ENCODE peak calls at places on chromosomes 13 and 19, in nine cellular contexts. C, S, T, L, X, Z, A, D and F are unnamed samples.

GRCh38 chr19:39558623-39559117 is 18.7 kb upstream of the EID2 start:
- DNase-seq in D (no peak), C (no peak), Z (no peak), S (no peak), T (no peak), L (no peak), X (no peak), A (no peak), F (no peak)

GRCh38 chr19:1943661-1944087 is 2.7 kb downstream of the CSNK1G2 start:
- DNase-seq in X (no peak), L (no peak), S (no peak), T (no peak), A (peak), Z (no peak), D (no peak), C (no peak), F (no peak)

GRCh38 chr19:872266-872951 is 12.9 kb downstream of the CFD start:
- DNase-seq in D (peak), Z (no peak), X (no peak), S (peak), A (peak), C (peak), T (peak), L (peak), F (peak)

GRCh38 chr13:89205856-89206255 is 1534.7 kb downstream of the SLITRK5 start:
- DNase-seq in T (no peak), A (no peak), Z (no peak), S (no peak), C (peak), X (no peak), D (no peak), L (no peak), F (no peak)

GRCh38 chr13:99050983-99051488 is 73.2 kb upstream of the DOCK9 start:
- DNase-seq in C (no peak), D (no peak), S (no peak), L (no peak), T (no peak), A (no peak), X (no peak), Z (no peak), F (no peak)

GRCh38 chr13:41293272-41293671 is 17.8 kb upstream of the NAA16 start:
- DNase-seq in D (no peak), S (no peak), C (no peak), A (no peak), Z (no peak), T (no peak), X (no peak), L (no peak), F (no peak)

GRCh38 chr13:31638577-31638976 is 100.7 kb upstream of the RXFP2 start:
- DNase-seq in C (peak), L (no peak), D (no peak), S (no peak), A (no peak), Z (peak), X (no peak), T (peak), F (peak)

GRCh38 chr13:35848316-35848715 is 282.9 kb downstream of the DCLK1 start:
- DNase-seq in Z (no peak), T (no peak), D (no peak), X (no peak), A (no peak), C (no peak), S (no peak), L (no peak), F (no peak)

GRCh38 chr19:46413262-46414031 is at the start of gene CCDC8:
- DNase-seq in C (peak), L (peak), Z (peak), T (peak), D (no peak), A (peak), X (peak), S (no peak), F (peak)

GRCh38 chr13:99255241-99255640 is 2.9 kb downstream of the GPR18 start:
- DNase-seq in Z (no peak), S (no peak), C (no peak), D (no peak), L (no peak), T (no peak), X (no peak), A (no peak), F (no peak)

GRCh38 chr19:18506101-18506534 is 15.8 kb downstream of the ELL start:
- DNase-seq in C (no peak), S (no peak), X (peak), L (no peak), D (no peak), T (no peak), Z (no peak), A (peak), F (no peak)

GRCh38 chr13:44022196-44022595 is 142.5 kb downstream of the LACC1 start:
- DNase-seq in X (no peak), Z (no peak), D (no peak), T (no peak), S (no peak), C (peak), A (no peak), L (no peak), F (no peak)

GRCh38 chr13:45339399-45339798 is 1.6 kb downstream of the TPT1 start:
- DNase-seq in S (no peak), D (no peak), T (no peak), X (no peak), L (no peak), Z (no peak), C (no peak), A (no peak), F (no peak)

GRCh38 chr19:19817357-19817756 is 4.2 kb downstream of the ZNF506 start:
- DNase-seq in Z (no peak), D (peak), T (no peak), L (no peak), A (no peak), C (no peak), S (peak), X (no peak), F (no peak)

GRCh38 chr19:17538684-17539287 is 16.7 kb upstream of the COLGALT1 start:
- DNase-seq in S (no peak), Z (no peak), X (no peak), T (no peak), C (no peak), L (no peak), D (no peak), A (no peak), F (no peak)

GRCh38 chr19:19064098-19064722 is 416 bp downstream of the SLC25A42 start:
- DNase-seq in S (no peak), X (no peak), T (peak), D (no peak), Z (no peak), L (peak), A (no peak), C (no peak), F (no peak)

GRCh38 chr13:34913040-34913439 is 29.0 kb upstream of the NBEA start:
- DNase-seq in C (peak), L (no peak), T (peak), D (no peak), A (no peak), S (no peak), Z (no peak), X (no peak), F (no peak)

GRCh38 chr13:42525035-42525504 is 48.9 kb upstream of the TNFSF11 start:
- DNase-seq in L (no peak), T (peak), S (no peak), Z (no peak), C (peak), X (no peak), D (no peak), A (no peak), F (no peak)

GRCh38 chr19:40989453-40989852 is 1.6 kb upstream of the CYP2B6 start:
- DNase-seq in X (no peak), S (no peak), T (no peak), L (no peak), A (no peak), D (no peak), Z (no peak), C (no peak), F (no peak)

GRCh38 chr13:73945871-73946270 is 188.3 kb downstream of the KLF12 start:
- DNase-seq in D (no peak), X (peak), C (no peak), A (no peak), Z (no peak), T (peak), S (no peak), L (no peak), F (no peak)

GRCh38 chr19:40576585-40577451 is at the start of gene SHKBP1:
- DNase-seq in S (peak), D (peak), A (peak), C (peak), L (peak), Z (peak), X (peak), T (peak), F (peak)

GRCh38 chr13:51733656-51734334 is 70.2 kb downstream of the DHRS12 start:
- DNase-seq in A (no peak), S (no peak), Z (no peak), L (no peak), X (no peak), C (peak), T (no peak), D (no peak), F (no peak)

GRCh38 chr19:38017504-38018150 is 110.6 kb downstream of the SIPA1L3 start:
- DNase-seq in C (no peak), S (no peak), Z (no peak), A (no peak), L (no peak), T (no peak), X (no peak), D (no peak), F (no peak)

GRCh38 chr19:14333101-14333871 is 48.0 kb upstream of the ADGRE5 start:
- DNase-seq in X (peak), C (no peak), S (no peak), A (peak), D (no peak), L (peak), Z (no peak), T (peak), F (peak)

GRCh38 chr19:14467816-14468215 is 7.3 kb downstream of the PTGER1 start:
- DNase-seq in A (no peak), T (no peak), C (no peak), X (no peak), L (no peak), D (no peak), S (no peak), Z (no peak), F (no peak)

GRCh38 chr13:98439896-98440295 is 137.0 kb downstream of the STK24 start:
- DNase-seq in A (no peak), S (no peak), C (no peak), Z (no peak), D (no peak), T (no peak), L (no peak), X (no peak), F (no peak)

GRCh38 chr19:48477067-48477685 is 8.0 kb downstream of the CYTH2 start:
- DNase-seq in X (no peak), C (no peak), T (no peak), S (no peak), L (no peak), D (no peak), A (no peak), Z (no peak), F (no peak)

GRCh38 chr19:27759896-27760295 is 1453.1 kb downstream of the UQCRFS1 start:
- DNase-seq in T (no peak), S (no peak), A (no peak), D (no peak), X (no peak), C (no peak), Z (no peak), L (no peak), F (no peak)

GRCh38 chr13:102373221-102373620 is 28.6 kb downstream of the FGF14 start:
- DNase-seq in C (peak), Z (no peak), S (no peak), L (no peak), A (no peak), T (no peak), X (no peak), D (no peak), F (no peak)

GRCh38 chr19:19191920-19192882 is at the start of the genes BORCS8 and RFXANK:
- DNase-seq in D (peak), C (peak), A (peak), Z (peak), S (peak), X (peak), T (peak), L (peak), F (peak)